ENCODE peak calls at places on chromosomes 16 and 17, in seven cellular contexts. T is mesendoderm, B is H1, G is IMR-90, J is trophoblast cell, X is neuronal stem cell, O is mesenchymal stem cell. V is an unnamed sample.

GRCh38 chr17:19384723-19385391 is 2.1 kb downstream of the MFAP4 start:
- DNase-seq in X (no peak), O (peak), B (no peak), J (no peak), T (peak), G (peak), V (no peak)

GRCh38 chr16:50573947-50574751 is 26.0 kb downstream of the NKD1 start:
- DNase-seq in G (no peak), J (no peak), X (no peak), T (no peak), O (no peak), B (no peak), V (no peak)

GRCh38 chr16:72455743-72456659 is 284.0 kb upstream of the PMFBP1 start:
- DNase-seq in G (no peak), X (no peak), O (no peak), J (no peak), B (no peak), T (no peak), V (no peak)

GRCh38 chr17:59400858-59401257 is 69.4 kb downstream of the YPEL2 start:
- DNase-seq in T (no peak), G (no peak), X (no peak), J (no peak), O (no peak), B (no peak), V (no peak)

GRCh38 chr16:11914759-11915643 is 755 bp downstream of the GSPT1 start:
- DNase-seq in O (peak), X (no peak), J (peak), B (peak), G (peak), T (peak), V (no peak)

GRCh38 chr17:82064433-82065192 is 991 bp downstream of the DUS1L start:
- DNase-seq in G (no peak), J (no peak), X (no peak), T (no peak), O (no peak), B (no peak), V (no peak)

GRCh38 chr16:63289834-63290460 is 1253.7 kb upstream of the CDH8 start:
- DNase-seq in X (peak), T (peak), J (peak), B (peak), O (peak), G (no peak), V (peak)

GRCh38 chr17:27939489-27940465 is 46.6 kb upstream of the LYRM9 start:
- DNase-seq in B (no peak), J (no peak), O (no peak), G (no peak), T (no peak), X (no peak), V (no peak)

GRCh38 chr17:76841776-76842405 is 26.3 kb upstream of the MGAT5B start:
- DNase-seq in B (peak), J (no peak), G (no peak), T (peak), X (peak), O (no peak), V (peak)

GRCh38 chr17:42406602-42407288 is 16.3 kb downstream of the CAVIN1 start:
- DNase-seq in B (no peak), G (no peak), X (no peak), J (no peak), O (no peak), T (no peak), V (no peak)

GRCh38 chr17:41697122-41697962 is 8.7 kb downstream of the EIF1 start:
- DNase-seq in G (peak), X (no peak), J (peak), O (peak), B (no peak), T (no peak), V (no peak)

GRCh38 chr17:43662432-43663141 is 865 bp upstream of the MEOX1 start:
- DNase-seq in X (no peak), O (no peak), B (no peak), T (no peak), J (no peak), G (no peak), V (no peak)

GRCh38 chr17:70563301-70563820 is 394.0 kb downstream of the KCNJ2 start:
- DNase-seq in X (no peak), G (peak), B (no peak), O (peak), J (no peak), T (no peak), V (no peak)

GRCh38 chr17:17134952-17135340 is 71.2 kb downstream of the PLD6 start:
- DNase-seq in G (no peak), X (no peak), J (no peak), T (no peak), B (no peak), O (no peak), V (no peak)

GRCh38 chr17:45923511-45924268 is 29.3 kb downstream of the MAPT start:
- DNase-seq in T (no peak), G (peak), X (no peak), O (peak), J (no peak), B (no peak), V (no peak)

GRCh38 chr17:41510251-41511065 is 5.0 kb upstream of the KRT13 start:
- DNase-seq in T (peak), X (no peak), O (no peak), B (no peak), J (peak), G (no peak), V (peak)

GRCh38 chr16:75576384-75576811 is 10.2 kb downstream of the GABARAPL2 start:
- DNase-seq in B (no peak), G (no peak), J (no peak), O (no peak), T (no peak), X (no peak), V (no peak)

GRCh38 chr17:40440166-40440565 is 3.1 kb upstream of the IGFBP4 start:
- DNase-seq in X (no peak), G (no peak), T (no peak), J (no peak), B (no peak), O (no peak), V (no peak)

GRCh38 chr16:48635199-48635718 is 25.3 kb upstream of the N4BP1 start:
- DNase-seq in J (no peak), G (no peak), T (no peak), X (no peak), B (peak), O (no peak), V (no peak)

GRCh38 chr17:63698381-63698885 is 1.5 kb downstream of the LIMD2 start:
- DNase-seq in B (peak), G (no peak), O (no peak), X (no peak), J (no peak), T (no peak), V (no peak)

GRCh38 chr17:66087073-66087472 is 104.9 kb downstream of the CEP112 start:
- DNase-seq in G (peak), T (no peak), X (no peak), J (no peak), O (no peak), B (no peak), V (no peak)

GRCh38 chr16:47316686-47317085 is 144.2 kb downstream of the ITFG1 start:
- DNase-seq in G (no peak), J (no peak), T (no peak), O (no peak), X (no peak), B (no peak), V (no peak)

GRCh38 chr16:14300631-14301149 is 229.6 kb downstream of the MRTFB start:
- DNase-seq in T (peak), G (peak), O (peak), X (no peak), J (peak), B (no peak), V (peak)

GRCh38 chr17:62179525-62180161 is 114.6 kb upstream of the MED13 start:
- DNase-seq in B (no peak), J (peak), G (peak), X (no peak), T (peak), O (peak), V (no peak)

GRCh38 chr17:77235370-77236080 is 94.8 kb downstream of the SEC14L1 start:
- DNase-seq in T (no peak), J (no peak), O (peak), X (no peak), G (peak), B (no peak), V (no peak)

GRCh38 chr16:16101585-16101984 is 121.7 kb downstream of the ABCC6 start:
- DNase-seq in X (no peak), B (no peak), T (no peak), G (no peak), J (no peak), O (no peak), V (no peak)

GRCh38 chr16:83912152-83912948 is 13.4 kb downstream of the MLYCD start:
- DNase-seq in J (no peak), T (peak), X (no peak), G (no peak), O (no peak), B (no peak), V (no peak)

GRCh38 chr17:56441331-56441730 is 152.2 kb upstream of the NOG start:
- DNase-seq in G (peak), B (no peak), T (peak), O (peak), J (no peak), X (no peak), V (no peak)

GRCh38 chr17:82687375-82687861 is 11.1 kb downstream of the RAB40B start:
- DNase-seq in J (no peak), T (no peak), X (no peak), B (no peak), G (peak), O (no peak), V (no peak)

GRCh38 chr17:58487589-58488427 is at the start of gene HSF5:
- DNase-seq in O (no peak), T (no peak), G (no peak), B (peak), J (no peak), X (no peak), V (peak)

GRCh38 chr17:7884581-7885356 is 3.8 kb upstream of the CHD3 start:
- DNase-seq in J (peak), O (peak), G (no peak), T (no peak), B (no peak), X (no peak), V (peak)

GRCh38 chr16:57751539-57752202 is 16.1 kb downstream of the KATNB1 start:
- DNase-seq in X (no peak), B (peak), G (no peak), O (no peak), J (no peak), T (no peak), V (no peak)

GRCh38 chr16:80816372-80816771 is 12.0 kb upstream of the CDYL2 start:
- DNase-seq in B (no peak), O (no peak), J (no peak), X (no peak), G (no peak), T (no peak), V (no peak)

GRCh38 chr17:72474740-72475477 is 354.1 kb downstream of the SOX9 start:
- DNase-seq in O (peak), X (no peak), G (no peak), T (peak), B (no peak), J (no peak), V (no peak)

GRCh38 chr17:61489719-61490490 is 37.7 kb downstream of the TBX4 start:
- DNase-seq in J (no peak), T (no peak), O (no peak), X (no peak), G (no peak), B (no peak), V (no peak)

GRCh38 chr16:50311134-50311528 is 44.8 kb downstream of the ADCY7 start:
- DNase-seq in J (no peak), B (no peak), X (no peak), G (no peak), O (no peak), T (no peak), V (no peak)

GRCh38 chr17:6374761-6375312 is 60.1 kb downstream of the AIPL1 start:
- DNase-seq in X (peak), G (peak), O (peak), T (peak), J (no peak), B (peak), V (peak)
- H3K9ac ChIP-seq in X (no peak), G (no peak), O (no peak), T (no peak), J (no peak), B (no peak), V (no peak)

DNA sequence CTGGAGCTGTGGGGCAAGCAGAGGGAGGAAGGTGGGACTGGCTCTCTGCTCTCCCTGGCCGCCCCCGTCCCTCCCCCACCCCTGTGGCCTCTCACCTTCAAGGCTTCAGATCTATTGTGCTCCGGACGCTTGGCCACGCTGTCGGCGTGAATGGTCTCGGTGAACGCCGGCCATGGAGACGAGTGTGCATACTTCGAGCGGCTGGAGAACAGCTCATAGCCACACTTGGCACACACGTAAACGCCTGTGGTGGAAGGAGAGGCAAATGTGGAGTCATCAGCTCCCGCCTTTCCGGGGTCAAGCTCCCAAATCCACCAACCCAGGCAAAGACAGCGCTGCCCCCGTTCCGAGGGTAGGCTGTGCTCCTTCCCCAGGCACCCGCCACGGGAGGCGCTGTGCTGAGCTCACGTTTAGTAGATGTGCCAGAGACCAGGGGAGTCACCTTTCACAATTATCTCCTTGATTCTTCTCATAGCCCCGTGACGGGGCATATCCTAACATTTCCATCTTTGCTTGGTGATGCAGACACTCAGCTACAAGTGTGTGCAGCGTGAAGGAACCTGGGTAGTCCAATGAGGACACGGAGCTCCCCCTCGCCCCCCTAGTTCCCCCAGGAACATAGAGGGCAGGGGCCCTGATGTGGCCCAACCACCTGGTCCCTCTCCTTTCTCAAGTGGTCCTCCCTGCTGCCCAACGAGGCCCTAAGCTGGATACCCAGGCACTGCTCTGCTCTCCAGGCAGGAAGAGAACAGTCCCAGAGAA is 1.7 kb downstream of the MSRB1 start:
- DNase-seq in O (no peak), G (no peak), J (peak), B (no peak), T (peak), X (no peak), V (peak)
- H4K8ac ChIP-seq in O (no peak), G (no peak), J (peak), B (peak), T (no peak), X (no peak), V (no peak)

DNA sequence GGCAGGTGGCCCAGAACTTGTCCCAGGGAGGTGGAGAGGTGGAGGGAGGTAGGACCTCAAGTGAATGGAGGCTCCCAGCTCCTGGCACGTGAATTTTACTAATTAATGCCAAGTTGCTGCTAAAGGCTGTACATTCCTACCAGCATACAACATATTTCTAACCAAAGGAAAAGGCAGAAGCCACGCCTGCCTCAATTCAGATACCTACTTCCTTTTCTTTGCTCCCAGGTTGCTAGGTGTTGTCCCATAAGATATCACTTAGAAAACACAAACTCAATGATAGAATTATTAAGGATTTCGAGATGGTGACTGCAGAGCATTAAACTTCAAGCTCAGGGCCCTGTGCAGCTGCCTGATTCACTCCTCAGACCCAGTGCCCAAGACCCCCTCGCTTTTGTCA is 20.5 kb upstream of the SMPD3 start:
- DNase-seq in B (no peak), G (no peak), X (no peak), O (no peak), T (no peak), J (no peak), V (no peak)
- H3K9ac ChIP-seq in B (no peak), G (no peak), X (no peak), O (no peak), T (no peak), J (no peak), V (no peak)

DNA sequence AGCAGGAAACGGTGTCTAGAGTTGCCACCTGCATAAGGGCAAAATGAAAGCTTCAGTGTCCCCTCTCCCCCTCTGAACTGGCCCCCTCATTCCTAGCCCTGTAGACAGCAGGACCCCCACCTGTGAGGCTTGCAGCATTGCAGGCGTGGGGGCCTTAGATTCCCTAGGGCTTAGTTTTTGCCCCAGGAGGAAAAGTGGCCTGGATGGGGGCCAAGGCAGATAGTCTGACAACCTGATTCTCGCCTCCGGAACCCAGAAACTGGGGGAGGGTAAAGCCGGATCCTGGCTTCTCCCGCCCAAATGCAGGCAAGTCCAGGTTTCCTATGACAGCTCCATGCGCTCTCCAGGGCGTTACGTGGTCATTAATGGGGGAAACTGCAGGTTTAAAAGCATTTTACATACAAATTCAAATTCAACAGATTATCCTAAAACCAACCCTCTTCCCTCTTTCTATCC is 651 bp upstream of the HOXB6 start:
- DNase-seq in T (no peak), O (no peak), B (no peak), J (no peak), G (no peak), X (no peak), V (no peak)
- H4K8ac ChIP-seq in T (no peak), O (no peak), B (no peak), J (no peak), G (no peak), X (no peak), V (no peak)

DNA sequence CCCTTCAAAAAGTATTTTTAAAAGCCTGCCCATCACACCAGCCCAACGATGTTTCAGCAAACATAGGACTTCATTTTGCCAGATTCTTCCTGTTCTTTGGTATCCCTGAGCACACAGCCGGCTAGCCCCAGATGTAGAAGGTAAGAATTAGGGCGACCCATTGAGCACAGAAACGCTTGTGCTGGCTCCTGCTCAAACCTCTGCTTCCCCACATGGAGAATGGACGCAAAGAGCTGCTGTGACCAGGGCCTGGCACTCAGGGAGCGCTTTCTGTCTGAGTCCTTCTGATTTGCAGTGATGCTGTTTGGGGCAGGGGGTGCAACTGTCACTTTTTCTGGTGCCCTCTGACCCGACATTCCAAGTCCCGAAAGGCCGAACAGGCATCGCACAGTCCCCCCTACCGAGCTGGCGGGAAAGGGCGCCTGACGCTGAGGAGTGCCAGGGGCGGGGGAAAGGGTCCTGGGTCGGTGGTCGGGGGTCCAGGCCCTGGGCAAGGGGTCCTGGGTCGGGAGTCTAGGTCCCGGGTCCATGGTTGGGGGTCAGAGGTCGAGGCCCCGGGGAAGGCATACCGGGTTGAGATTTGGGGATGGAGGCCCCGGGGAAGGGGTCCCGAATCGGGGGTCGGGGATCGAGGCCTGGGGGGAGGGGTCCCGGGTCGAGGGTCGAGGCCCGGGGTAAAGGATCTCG is 930 bp downstream of the CHMP1A start:
- DNase-seq in G (no peak), T (no peak), B (no peak), O (no peak), J (peak), X (no peak), V (no peak)
- H3K9ac ChIP-seq in G (peak), T (peak), B (no peak), O (peak), J (no peak), X (no peak), V (no peak)

GRCh38 chr16:55660026-55660425 is 4.2 kb downstream of the SLC6A2 start:
- DNase-seq in O (no peak), X (no peak), J (peak), B (no peak), G (no peak), T (no peak), V (no peak)

GRCh38 chr16:55663225-55663624 is 7.4 kb downstream of the SLC6A2 start:
- DNase-seq in G (no peak), J (no peak), T (no peak), O (no peak), X (no peak), B (no peak), V (no peak)

GRCh38 chr16:55662641-55663040 is 6.9 kb downstream of the SLC6A2 start:
- DNase-seq in X (no peak), J (peak), T (peak), B (no peak), G (no peak), O (no peak), V (no peak)

GRCh38 chr16:55661842-55662479 is 6.2 kb downstream of the SLC6A2 start:
- DNase-seq in J (peak), G (no peak), O (no peak), X (no peak), T (peak), B (no peak), V (no peak)

DNA sequence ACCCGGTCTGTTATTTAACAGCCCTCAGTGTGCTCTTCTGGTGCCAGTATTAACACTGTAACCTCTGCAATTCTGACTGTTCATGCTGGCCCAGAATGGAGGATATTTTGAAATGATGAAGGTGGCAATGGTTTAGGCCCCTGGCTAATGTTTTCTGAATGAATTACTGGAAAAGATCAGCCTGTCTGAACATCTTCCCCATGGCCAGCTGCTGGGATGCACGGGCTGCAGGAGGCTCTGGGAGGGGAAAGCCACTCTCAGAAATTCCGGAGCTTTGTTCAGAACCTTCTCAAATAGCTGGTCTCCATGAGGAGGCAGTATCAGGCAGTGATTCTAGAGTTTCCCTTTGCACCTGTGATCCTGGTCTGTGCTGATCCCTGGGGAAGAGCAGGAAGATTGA is 5.0 kb downstream of the SLC6A2 start:
- DNase-seq in G (no peak), X (no peak), J (peak), T (peak), B (no peak), O (no peak), V (no peak)
- H4K8ac ChIP-seq in G (no peak), X (no peak), J (no peak), T (no peak), B (no peak), O (no peak), V (no peak)